ENCODE peak calls at places on chromosomes 16 and 17, in five cellular contexts. One of them, this sample, is unnamed.

GRCh38 chr17:82232876-82233785 is 4.3 kb downstream of the SLC16A3 start:
- DNase-seq in ACHN: no peak
- DNase-seq in hypothalamus: no peak
- DNase-seq in neural crest cell: no peak
- DNase-seq in sigmoid colon: peak
- DNase-seq in this sample: no peak

GRCh38 chr17:66964083-66964771 is at the start of gene CACNG4:
- DNase-seq in neural crest cell: peak
- DNase-seq in sigmoid colon: no peak
- DNase-seq in hypothalamus: no peak
- DNase-seq in ACHN: no peak
- DNase-seq in this sample: no peak

GRCh38 chr17:82399030-82399429 is 19.1 kb upstream of the HEXD start:
- DNase-seq in sigmoid colon: no peak
- DNase-seq in neural crest cell: no peak
- DNase-seq in ACHN: no peak
- DNase-seq in hypothalamus: no peak
- DNase-seq in this sample: no peak

GRCh38 chr16:31529398-31530312 is 2.0 kb downstream of the AHSP start:
- DNase-seq in sigmoid colon: no peak
- DNase-seq in ACHN: no peak
- DNase-seq in hypothalamus: no peak
- DNase-seq in neural crest cell: no peak
- DNase-seq in this sample: no peak

GRCh38 chr17:79294459-79295071 is 219.9 kb downstream of the ENGASE start:
- DNase-seq in neural crest cell: peak
- DNase-seq in ACHN: peak
- DNase-seq in sigmoid colon: no peak
- DNase-seq in hypothalamus: no peak
- DNase-seq in this sample: peak

GRCh38 chr17:80349437-80350160 is 65.4 kb upstream of the ENDOV start:
- DNase-seq in sigmoid colon: no peak
- DNase-seq in hypothalamus: no peak
- DNase-seq in ACHN: no peak
- DNase-seq in neural crest cell: no peak
- DNase-seq in this sample: no peak

GRCh38 chr16:66653581-66654350 is 42.8 kb downstream of the CMTM4 start:
- DNase-seq in sigmoid colon: peak
- DNase-seq in ACHN: no peak
- DNase-seq in neural crest cell: no peak
- DNase-seq in hypothalamus: no peak
- DNase-seq in this sample: no peak

GRCh38 chr17:78673395-78673794 is 96.2 kb upstream of the DNAH17 start:
- DNase-seq in neural crest cell: no peak
- DNase-seq in sigmoid colon: no peak
- DNase-seq in ACHN: no peak
- DNase-seq in hypothalamus: no peak
- DNase-seq in this sample: no peak

GRCh38 chr17:16314189-16314588 is 39.1 kb downstream of the CENPV start:
- DNase-seq in hypothalamus: no peak
- DNase-seq in neural crest cell: no peak
- DNase-seq in sigmoid colon: no peak
- DNase-seq in ACHN: no peak
- DNase-seq in this sample: no peak

GRCh38 chr17:14474591-14474990 is 173.7 kb downstream of the HS3ST3B1 start:
- DNase-seq in neural crest cell: no peak
- DNase-seq in ACHN: no peak
- DNase-seq in sigmoid colon: no peak
- DNase-seq in hypothalamus: no peak
- DNase-seq in this sample: no peak

GRCh38 chr16:86578056-86578455 is 293 bp upstream of the FOXL1 start:
- DNase-seq in hypothalamus: no peak
- DNase-seq in ACHN: no peak
- DNase-seq in neural crest cell: no peak
- DNase-seq in sigmoid colon: no peak
- DNase-seq in this sample: no peak

GRCh38 chr16:71894229-71894920 is 956 bp upstream of the IST1 start:
- DNase-seq in ACHN: peak
- DNase-seq in sigmoid colon: peak
- DNase-seq in neural crest cell: peak
- DNase-seq in hypothalamus: no peak
- DNase-seq in this sample: peak

GRCh38 chr16:76565542-76565941 is 288.3 kb downstream of the CNTNAP4 start:
- DNase-seq in sigmoid colon: no peak
- DNase-seq in hypothalamus: no peak
- DNase-seq in neural crest cell: no peak
- DNase-seq in ACHN: no peak
- DNase-seq in this sample: no peak

GRCh38 chr16:27264151-27264550 is 4.4 kb downstream of the NSMCE1 start:
- DNase-seq in ACHN: peak
- DNase-seq in sigmoid colon: no peak
- DNase-seq in neural crest cell: no peak
- DNase-seq in hypothalamus: no peak
- DNase-seq in this sample: no peak

GRCh38 chr17:29042679-29043538 is at the start of gene PIPOX:
- DNase-seq in sigmoid colon: no peak
- DNase-seq in neural crest cell: no peak
- DNase-seq in hypothalamus: no peak
- DNase-seq in ACHN: peak
- DNase-seq in this sample: peak

GRCh38 chr17:81821147-81821546 is 11.9 kb downstream of the MCRIP1 start:
- DNase-seq in hypothalamus: no peak
- DNase-seq in ACHN: no peak
- DNase-seq in neural crest cell: no peak
- DNase-seq in sigmoid colon: no peak
- DNase-seq in this sample: no peak

GRCh38 chr17:27816946-27817345 is 16.6 kb upstream of the NOS2 start:
- DNase-seq in hypothalamus: no peak
- DNase-seq in ACHN: no peak
- DNase-seq in neural crest cell: no peak
- DNase-seq in sigmoid colon: no peak
- DNase-seq in this sample: no peak

GRCh38 chr16:68935008-68935407 is 91.7 kb downstream of the TANGO6 start:
- DNase-seq in sigmoid colon: no peak
- DNase-seq in hypothalamus: no peak
- DNase-seq in ACHN: no peak
- DNase-seq in neural crest cell: no peak
- DNase-seq in this sample: no peak

GRCh38 chr17:16952401-16952800 is 19.5 kb downstream of the TNFRSF13B start:
- DNase-seq in ACHN: no peak
- DNase-seq in hypothalamus: no peak
- DNase-seq in neural crest cell: no peak
- DNase-seq in sigmoid colon: peak
- DNase-seq in this sample: no peak

GRCh38 chr17:66416207-66416940 is 114.0 kb downstream of the PRKCA start:
- DNase-seq in hypothalamus: no peak
- DNase-seq in ACHN: no peak
- DNase-seq in sigmoid colon: no peak
- DNase-seq in neural crest cell: no peak
- DNase-seq in this sample: no peak

GRCh38 chr16:49782405-49782804 is 73.5 kb downstream of the ZNF423 start:
- DNase-seq in ACHN: no peak
- DNase-seq in hypothalamus: no peak
- DNase-seq in neural crest cell: no peak
- DNase-seq in sigmoid colon: no peak
- DNase-seq in this sample: no peak

GRCh38 chr16:71882505-71883192 is 1.3 kb downstream of the ZNF821 start:
- DNase-seq in neural crest cell: peak
- DNase-seq in ACHN: peak
- DNase-seq in sigmoid colon: peak
- DNase-seq in hypothalamus: no peak
- DNase-seq in this sample: peak

GRCh38 chr17:29143894-29144293 is 36.3 kb downstream of the MYO18A start:
- DNase-seq in neural crest cell: peak
- DNase-seq in hypothalamus: no peak
- DNase-seq in sigmoid colon: no peak
- DNase-seq in ACHN: peak
- DNase-seq in this sample: peak

GRCh38 chr17:41777157-41777578 is 9.3 kb downstream of the JUP start:
- DNase-seq in ACHN: peak
- DNase-seq in sigmoid colon: peak
- DNase-seq in neural crest cell: no peak
- DNase-seq in hypothalamus: no peak
- DNase-seq in this sample: peak

This sample was measured in SK-N-DZ.